ENCODE peak calls at places on chromosomes 3 and 15, in seven cellular contexts. R is HuH-7; U is GM20000; O is NCI-H1417 treated with DMSO at 0.1 percent for 48 hours; P is amygdala; M is psoas muscle; E is stimulated activated naive CD8-positive, alpha-beta T cell treated with anti-CD3 and anti-CD28 coated beads, Interleukin-15, Interleukin-2, amounts not matched to agents 100 U/mL and 50 U/mL, for 24 hours. N is an unnamed sample.

GRCh38 chr3:151171145-151171544 is 31.9 kb downstream of the GPR171 start:
- DNase-seq in E (peak; percentile 53), U (peak; percentile 15), P (no peak), O (no peak), R (no peak), M (no peak), N (no peak)

GRCh38 chr3:127158614-127159221 is 34.2 kb upstream of the PRR23E start:
- DNase-seq in E (no peak), P (no peak), O (no peak), R (peak; percentile 29), U (no peak), M (peak; percentile 56), N (no peak)

GRCh38 chr15:69854521-69855171 is 243.1 kb downstream of the TLE3 start:
- DNase-seq in R (no peak), O (no peak), P (no peak), M (no peak), U (no peak), E (no peak), N (no peak)

GRCh38 chr3:45225465-45226205 is 452 bp downstream of the TMEM158 start:
- DNase-seq in P (no peak), M (peak; percentile 54), U (peak; percentile 78), R (peak; percentile 44), E (peak; percentile 44), O (no peak), N (no peak)

GRCh38 chr3:73637042-73637441 is 12.3 kb upstream of the PDZRN3 start:
- DNase-seq in E (no peak), U (no peak), P (no peak), M (no peak), O (no peak), R (no peak), N (no peak)

GRCh38 chr3:111667621-111668239 is 72.6 kb upstream of the ZBED2 start:
- DNase-seq in U (peak; percentile 62), P (no peak), O (no peak), E (peak; percentile 62), R (no peak), M (no peak), N (peak; percentile 37)

GRCh38 chr3:101414121-101414520 is 93.7 kb upstream of the IMPG2 start:
- DNase-seq in O (no peak), P (no peak), R (no peak), E (no peak), U (no peak), M (no peak), N (no peak)

GRCh38 chr15:49045691-49046112 is 544 bp downstream of the SECISBP2L start:
- DNase-seq in E (no peak), U (peak; percentile 58), P (no peak), O (no peak), M (no peak), R (no peak), N (peak; percentile 66)

GRCh38 chr3:100880072-100880471 is 113.1 kb downstream of the ABI3BP start:
- DNase-seq in M (peak; percentile 63), E (no peak), O (no peak), R (no peak), U (no peak), P (no peak), N (no peak)

GRCh38 chr3:101512521-101513418 is at the start of gene SENP7:
- DNase-seq in M (peak; percentile 92), R (peak; percentile 76), U (peak; percentile 85), E (peak; percentile 82), O (peak; percentile 66), P (peak; percentile 69), N (peak; percentile 65)

GRCh38 chr15:89486726-89487050 is 9.7 kb downstream of the RHCG start:
- DNase-seq in R (no peak), O (no peak), U (no peak), P (no peak), M (no peak), E (peak; percentile 48), N (no peak)

GRCh38 chr15:67120839-67121540 is 55.6 kb downstream of the SMAD3 start:
- DNase-seq in P (peak; percentile 58), M (peak; percentile 95), O (no peak), E (peak; percentile 92), R (no peak), U (peak; percentile 75), N (peak; percentile 43)

GRCh38 chr15:51912528-51912927 is 59.0 kb downstream of the LEO1 start:
- DNase-seq in U (no peak), P (no peak), R (no peak), M (no peak), O (no peak), E (no peak), N (no peak)

GRCh38 chr3:52289338-52289746 is 1.7 kb downstream of the GLYCTK start:
- DNase-seq in P (no peak), U (no peak), R (no peak), O (no peak), E (no peak), M (no peak), N (no peak)

GRCh38 chr3:37546876-37547275 is 314.8 kb upstream of the CTDSPL start:
- DNase-seq in E (no peak), M (no peak), R (peak; percentile 38), U (peak; percentile 52), O (no peak), P (no peak), N (no peak)

GRCh38 chr15:33126559-33127290 is 67.8 kb downstream of the FMN1 start:
- DNase-seq in O (peak; percentile 81), M (peak; percentile 78), R (no peak), P (no peak), E (peak; percentile 66), U (no peak), N (peak; percentile 23)

GRCh38 chr3:1131156-1131555 is 38.3 kb downstream of the CNTN6 start:
- DNase-seq in M (no peak), U (no peak), R (no peak), E (no peak), O (no peak), P (no peak), N (no peak)

GRCh38 chr15:52379395-52380111 is 83.9 kb upstream of the MYO5C start:
- DNase-seq in M (no peak), P (no peak), R (no peak), U (peak; percentile 68), E (no peak), O (no peak), N (no peak)

GRCh38 chr3:122314467-122314866 is 10.6 kb upstream of the CSTA start:
- DNase-seq in M (no peak), R (no peak), P (no peak), O (no peak), U (no peak), E (no peak), N (no peak)

GRCh38 chr3:133014325-133014724 is 23.9 kb upstream of the TMEM108 start:
- DNase-seq in M (no peak), P (no peak), R (no peak), O (no peak), E (no peak), U (no peak), N (no peak)

GRCh38 chr15:83545803-83546534 is 98.8 kb downstream of the SH3GL3 start:
- DNase-seq in O (no peak), U (no peak), R (no peak), P (no peak), M (no peak), E (no peak), N (no peak)

GRCh38 chr3:125024817-125025216 is 31.0 kb downstream of the HEG1 start:
- DNase-seq in M (peak; percentile 84), U (no peak), R (no peak), P (no peak), E (no peak), O (no peak), N (no peak)

GRCh38 chr3:16474920-16475319 is 38.6 kb downstream of the RFTN1 start:
- DNase-seq in R (no peak), U (no peak), O (no peak), M (no peak), E (no peak), P (no peak), N (no peak)

GRCh38 chr15:89912674-89913396 is at the start of gene ARPIN:
- DNase-seq in R (peak; percentile 75), M (peak; percentile 74), U (no peak), O (no peak), E (no peak), P (peak; percentile 38), N (peak; percentile 36)

GRCh38 chr15:75650908-75651809 is 3.4 kb downstream of the SNX33 start:
- DNase-seq in M (peak; percentile 75), R (no peak), P (no peak), E (no peak), U (no peak), O (no peak), N (no peak)

GRCh38 chr15:70187331-70187730 is 89.6 kb upstream of the TLE3 start:
- DNase-seq in U (no peak), O (no peak), E (no peak), P (no peak), R (no peak), M (no peak), N (no peak)

GRCh38 chr15:58314593-58315216 is 117.1 kb upstream of the LIPC start:
- DNase-seq in M (no peak), E (no peak), R (no peak), U (no peak), P (no peak), O (no peak), N (no peak)